ENCODE peak calls at places on chromosome 14, in four cellular contexts. M is iPS DF 6.9, V is bronchial epithelial cell, H is posterior vena cava. T is an unnamed sample.

GRCh38 chr14:67984274-67984673 is 164.7 kb downstream of the RAD51B start:
- DNase-seq in H (no peak), V (no peak), M (no peak), T (no peak)

GRCh38 chr14:54894995-54895394 is 7.6 kb downstream of the GCH1 start:
- DNase-seq in H (no peak), M (no peak), V (peak), T (no peak)

GRCh38 chr14:101584049-101584859 is 23.0 kb downstream of the DIO3 start:
- DNase-seq in V (no peak), H (peak), M (no peak), T (no peak)

GRCh38 chr14:89616425-89617141 is 199.6 kb upstream of the FOXN3 start:
- DNase-seq in M (no peak), H (no peak), V (no peak), T (no peak)

GRCh38 chr14:96754845-96755184 is 42.4 kb upstream of the VRK1 start:
- DNase-seq in M (no peak), V (no peak), H (no peak), T (no peak)

GRCh38 chr14:52974406-52974805 is 23.6 kb upstream of the FERMT2 start:
- DNase-seq in M (no peak), H (no peak), V (no peak), T (no peak)

GRCh38 chr14:64762044-64763034 is 58.1 kb downstream of the PLEKHG3 start:
- DNase-seq in M (no peak), H (peak), V (peak), T (peak)

GRCh38 chr14:50039734-50040400 is 76.5 kb downstream of the VCPKMT start:
- DNase-seq in V (peak), M (no peak), H (no peak), T (no peak)

GRCh38 chr14:61345144-61345482 is 23.7 kb downstream of the PRKCH start:
- DNase-seq in V (no peak), M (no peak), H (no peak), T (no peak)

GRCh38 chr14:28412076-28412475 is 354.5 kb upstream of the FOXG1 start:
- DNase-seq in M (no peak), H (no peak), V (peak), T (no peak)

GRCh38 chr14:54169254-54169924 is 212.8 kb upstream of the BMP4 start:
- DNase-seq in M (no peak), H (no peak), V (peak), T (no peak)

GRCh38 chr14:91094772-91095171 is 19.1 kb upstream of the DGLUCY start:
- DNase-seq in V (no peak), H (no peak), M (no peak), T (no peak)

GRCh38 chr14:74502236-74503019 is 8.9 kb downstream of the ISCA2 start:
- DNase-seq in V (peak), M (no peak), H (no peak), T (no peak)

T was measured in NCI-H1436 treated with DMSO at 0.1 percent for 48 hours.